ENCODE peak calls at places on chromosomes 5 and 9, in nine cellular contexts. P is tibial nerve, R is posterior vena cava, F is aorta, B is naive B cell, G is NCI-H1417, I is glomerular endothelial cell, W is dorsolateral prefrontal cortex, D is endothelial cell. H is an unnamed sample.

GRCh38 chr5:160119905-160120266 is 636 bp upstream of the PWWP2A start:
- DNase-seq in B (no peak), F (no peak), G (no peak), W (no peak), D (no peak), R (no peak), I (no peak), P (no peak), H (no peak)

GRCh38 chr5:175826980-175827379 is 44.4 kb upstream of the CPLX2 start:
- DNase-seq in W (no peak), F (no peak), R (no peak), D (no peak), G (no peak), B (no peak), P (no peak), I (no peak), H (no peak)

GRCh38 chr9:74887041-74887980 is at the start of gene TRPM6:
- DNase-seq in R (peak; percentile 95), P (peak; percentile 61), G (peak; percentile 71), D (peak; percentile 64), W (no peak), B (no peak), F (peak; percentile 89), I (no peak), H (peak; percentile 35)

GRCh38 chr9:123925820-123926219 is 4.1 kb downstream of the DENND1A start:
- DNase-seq in I (no peak), G (no peak), R (no peak), B (no peak), F (no peak), W (no peak), D (no peak), P (no peak), H (no peak)

GRCh38 chr9:124941689-124942561 is 1.0 kb upstream of the GOLGA1 start:
- DNase-seq in R (peak; percentile 91), B (no peak), D (peak; percentile 45), F (peak; percentile 76), I (peak; percentile 29), G (peak; percentile 37), P (no peak), W (no peak), H (peak; percentile 67)

GRCh38 chr9:116935149-116935897 is 248.2 kb downstream of the TRIM32 start:
- DNase-seq in W (no peak), D (no peak), B (no peak), R (no peak), F (no peak), G (no peak), I (no peak), P (no peak), H (no peak)

GRCh38 chr5:13695076-13695712 is 249.3 kb downstream of the DNAH5 start:
- DNase-seq in F (no peak), B (no peak), D (no peak), P (no peak), I (no peak), W (no peak), R (no peak), G (no peak), H (no peak)

GRCh38 chr9:113636165-113636564 is 172.6 kb downstream of the RGS3 start:
- DNase-seq in W (no peak), B (no peak), P (no peak), D (no peak), G (peak; percentile 28), R (peak; percentile 55), F (peak; percentile 35), I (no peak), H (no peak)

GRCh38 chr5:57441557-57441956 is 41.1 kb downstream of the ACTBL2 start:
- DNase-seq in B (no peak), D (no peak), R (no peak), I (no peak), P (no peak), G (no peak), F (no peak), W (no peak), H (no peak)

H was measured in head of caudate nucleus.